ENCODE peak calls at places on chromosome 4, in eight cellular contexts. B is cardiac muscle cell; J is brain microvascular endothelial cell; K is ascending aorta; G is naive thymus-derived CD4-positive, alpha-beta T cell; S is A549; P is fibroblast of lung; Y is right cardiac atrium. H is an unnamed sample.

GRCh38 chr4:81870275-81870674 is 398.6 kb upstream of the RASGEF1B start:
- DNase-seq in B (no peak), J (no peak), K (no peak), G (no peak), S (no peak), P (no peak), Y (peak; percentile 23), H (no peak)

GRCh38 chr4:83535520-83535944 is 376 bp upstream of the GPAT3 start:
- DNase-seq in B (peak; percentile 77), J (peak; percentile 50), K (peak; percentile 64), G (peak; percentile 61), S (peak; percentile 42), P (peak; percentile 72), Y (peak; percentile 65), H (peak; percentile 81)

GRCh38 chr4:188701952-188702351 is 562.7 kb downstream of the TRIML1 start:
- DNase-seq in B (no peak), J (no peak), K (no peak), G (no peak), S (no peak), P (no peak), Y (no peak), H (no peak)

GRCh38 chr4:61427099-61427817 is 227.1 kb downstream of the ADGRL3 start:
- DNase-seq in B (no peak), J (no peak), K (no peak), G (no peak), S (no peak), P (no peak), Y (no peak), H (no peak)

GRCh38 chr4:158914178-158914577 is 145.4 kb downstream of the FNIP2 start:
- DNase-seq in B (peak; percentile 59), J (peak; percentile 64), K (no peak), G (no peak), S (peak; percentile 8), P (peak; percentile 89), Y (no peak), H (peak; percentile 78)

GRCh38 chr4:168645933-168646768 is 149.3 kb downstream of the PALLD start:
- DNase-seq in B (no peak), J (no peak), K (no peak), G (no peak), S (no peak), P (no peak), Y (peak; percentile 75), H (no peak)

GRCh38 chr4:94962484-94962883 is 204.7 kb downstream of the BMPR1B start:
- DNase-seq in B (no peak), J (no peak), K (no peak), G (no peak), S (no peak), P (no peak), Y (no peak), H (no peak)

GRCh38 chr4:14916554-14917304 is 85.6 kb upstream of the CPEB2 start:
- DNase-seq in B (peak; percentile 69), J (peak; percentile 83), K (no peak), G (no peak), S (peak; percentile 51), P (peak; percentile 84), Y (peak; percentile 43), H (peak; percentile 79)

GRCh38 chr4:149140841-149141240 is 674.8 kb downstream of the IQCM start:
- DNase-seq in B (peak; percentile 2), J (no peak), K (no peak), G (no peak), S (no peak), P (no peak), Y (no peak), H (no peak)

DNA sequence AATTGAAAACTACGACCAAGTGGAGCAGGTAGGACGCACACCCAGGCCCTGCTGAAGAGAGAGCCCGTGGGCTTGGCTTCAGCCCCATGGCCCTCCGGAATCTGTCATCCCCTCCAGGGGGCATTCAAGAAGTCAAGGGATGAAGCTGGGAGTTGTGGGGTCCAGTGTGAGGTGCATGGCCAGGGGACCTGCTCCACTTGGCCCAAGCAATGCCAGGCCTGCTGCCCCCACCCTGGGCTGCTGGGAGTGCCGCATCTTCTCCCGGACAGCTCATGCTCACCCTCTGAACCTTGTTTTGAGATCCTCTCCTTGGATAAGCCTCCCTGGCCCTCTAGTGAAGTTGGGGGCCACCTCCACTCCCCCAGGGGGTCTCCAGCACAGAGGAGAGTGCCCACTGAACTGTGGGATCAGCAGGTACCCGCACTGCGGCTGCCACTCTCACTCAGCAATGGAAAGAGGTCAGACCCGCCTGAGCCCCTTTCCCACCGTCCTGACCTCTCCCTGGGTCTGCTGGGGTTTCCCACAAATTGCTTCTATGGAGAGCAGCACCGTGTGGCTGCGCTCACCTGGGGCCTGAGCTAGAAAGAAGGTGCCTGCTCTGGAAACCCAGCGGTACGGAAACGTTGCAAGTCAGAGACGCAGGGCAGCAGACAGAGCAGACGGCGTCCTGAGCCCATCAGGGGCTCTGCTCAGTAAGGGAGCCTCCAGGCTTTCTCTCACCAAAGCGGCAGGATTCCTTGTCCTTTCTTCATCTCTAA is 5.0 kb upstream of the ABLIM2 start:
- DNase-seq in B (no peak), J (no peak), K (no peak), G (no peak), S (no peak), P (no peak), Y (peak; percentile 32), H (no peak)
- H3K4me3 ChIP-seq in B (no peak overlapping the region), J (no peak overlapping the region), K (no peak overlapping the region), G (no peak overlapping the region), S (no peak overlapping the region), P (no peak overlapping the region), Y (no peak overlapping the region), H (no peak overlapping the region)

GRCh38 chr4:173367946-173368345 is 2.8 kb upstream of the SAP30 start:
- DNase-seq in B (peak; percentile 61), J (no peak), K (no peak), G (no peak), S (no peak), P (peak; percentile 20), Y (no peak), H (peak; percentile 29)
- H3K4me3 ChIP-seq in B (peak overlapping the region; percentile 80), J (no peak overlapping the region), K (peak overlapping the region; percentile 79), G (no peak overlapping the region), S (no peak overlapping the region), P (no peak overlapping the region), Y (no peak overlapping the region), H (no peak overlapping the region)

DNA sequence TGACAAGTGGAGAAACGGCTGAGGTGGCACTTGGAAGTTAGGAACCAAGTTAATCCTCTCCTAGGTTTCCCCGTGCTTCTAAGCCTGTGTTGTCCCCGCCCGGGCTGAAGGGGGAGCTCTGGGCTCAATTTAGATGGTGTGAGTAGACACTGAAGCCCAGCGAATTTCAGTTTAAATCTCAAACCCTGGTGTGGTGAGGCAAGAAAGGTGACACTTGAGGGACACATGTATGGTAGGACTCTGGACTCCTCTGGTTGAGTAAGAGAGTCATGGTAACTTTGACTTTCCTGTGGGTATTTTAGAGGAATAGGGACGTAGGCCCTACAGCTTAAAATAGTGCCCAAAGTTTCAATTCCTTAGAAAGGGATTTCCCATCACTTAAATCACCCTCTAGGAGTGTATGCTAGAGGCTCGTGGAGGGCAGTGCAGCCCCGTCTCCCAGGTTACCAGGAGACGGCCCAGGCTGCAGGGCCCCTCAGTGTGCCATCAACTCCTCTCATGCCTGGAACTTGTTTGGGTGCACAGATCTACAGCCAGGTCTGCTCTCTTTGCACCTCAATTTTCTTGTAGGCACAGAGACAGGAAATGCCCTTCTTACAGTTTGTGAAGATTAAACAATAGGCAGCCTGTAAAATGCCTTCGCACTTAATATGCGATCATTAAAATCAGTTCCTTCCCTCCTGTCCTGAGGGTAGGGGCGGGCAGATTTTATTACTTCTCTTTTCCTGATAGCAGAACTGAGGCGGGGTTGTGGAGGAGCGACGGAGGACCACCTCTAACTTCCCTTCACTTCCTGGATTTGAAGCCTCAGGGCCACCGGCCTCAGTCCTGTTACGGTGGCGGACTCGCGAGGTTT is 23.9 kb downstream of the HAND2 start:
- DNase-seq in B (peak; percentile 77), J (peak; percentile 33), K (peak; percentile 85), G (no peak), S (peak; percentile 57), P (no peak), Y (peak; percentile 88), H (peak; percentile 81)
- H3K4me3 ChIP-seq in B (no peak overlapping the region), J (peak overlapping the region; percentile 34), K (peak overlapping the region; percentile 0), G (peak overlapping the region; percentile 26), S (no peak overlapping the region), P (no peak overlapping the region), Y (peak overlapping the region; percentile 4), H (no peak overlapping the region)

GRCh38 chr4:89306486-89307184 is 965 bp downstream of the GPRIN3 start:
- DNase-seq in B (no peak), J (no peak), K (no peak), G (peak; percentile 41), S (no peak), P (no peak), Y (no peak), H (no peak)

GRCh38 chr4:89303989-89304388 is 3.6 kb downstream of the GPRIN3 start:
- DNase-seq in B (no peak), J (no peak), K (no peak), G (no peak), S (no peak), P (no peak), Y (no peak), H (no peak)

GRCh38 chr4:89305712-89306437 is 1.7 kb downstream of the GPRIN3 start:
- DNase-seq in B (peak; percentile 28), J (peak; percentile 23), K (no peak), G (no peak), S (no peak), P (peak; percentile 56), Y (no peak), H (peak; percentile 21)

GRCh38 chr4:89303177-89303576 is 4.4 kb downstream of the GPRIN3 start:
- DNase-seq in B (no peak), J (no peak), K (peak; percentile 66), G (peak; percentile 43), S (no peak), P (no peak), Y (peak; percentile 58), H (no peak)

DNA sequence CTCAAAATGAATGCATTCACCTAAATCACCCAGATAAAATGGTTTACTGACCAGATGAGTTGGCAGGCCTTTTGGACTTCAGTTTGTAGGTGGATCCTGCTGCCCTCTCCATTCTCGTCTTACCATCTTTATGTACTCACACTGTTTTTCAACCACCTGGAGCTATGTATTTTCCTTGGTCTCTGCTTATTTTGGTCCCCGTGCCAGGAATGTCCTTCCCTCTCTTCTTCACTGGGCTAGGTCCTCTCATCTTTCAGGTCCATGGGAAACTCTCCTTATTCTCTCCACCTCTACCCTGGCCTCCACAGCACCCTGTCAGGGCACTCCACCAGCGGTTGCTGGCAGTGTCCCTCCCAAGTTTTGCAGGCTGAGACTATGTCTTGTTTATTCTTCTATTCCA is 2.6 kb downstream of the GPRIN3 start:
- DNase-seq in B (no peak), J (no peak), K (no peak), G (no peak), S (no peak), P (no peak), Y (no peak), H (no peak)
- H3K4me3 ChIP-seq in B (no peak overlapping the region), J (no peak overlapping the region), K (no peak overlapping the region), G (peak overlapping the region; percentile 93), S (peak overlapping the region; percentile 80), P (no peak overlapping the region), Y (no peak overlapping the region), H (no peak overlapping the region)